ENCODE peak calls at places on chromosome X, in eight cellular contexts. K is lung, G is left ventricle myocardium inferior, A is upper lobe of left lung, H is adrenal gland, C is fibroblast of lung, I is AG09309, L is psoas muscle. E is an unnamed sample.

GRCh38 chrX:119516157-119516702 is 48.0 kb downstream of the SLC25A5 start:
- DNase-seq in K (no peak), L (no peak), A (peak; percentile 35), G (no peak), I (no peak), C (peak; percentile 53), H (peak; percentile 22), E (peak; percentile 37)

GRCh38 chrX:51614353-51614752 is 4.4 kb downstream of the CENPVL3 start:
- DNase-seq in A (no peak), C (peak; percentile 48), G (no peak), I (peak; percentile 11), L (no peak), H (no peak), K (no peak), E (no peak)

GRCh38 chrX:11341274-11342256 is 48.4 kb downstream of the AMELX start:
- DNase-seq in C (peak; percentile 83), K (peak; percentile 56), G (peak; percentile 48), H (peak; percentile 46), A (peak; percentile 40), L (peak; percentile 67), I (peak; percentile 59), E (peak; percentile 77)

GRCh38 chrX:131739823-131740222 is 195.9 kb downstream of the OR13H1 start:
- DNase-seq in H (no peak), A (no peak), G (no peak), C (no peak), L (no peak), K (no peak), I (no peak), E (no peak)

GRCh38 chrX:11757729-11758399 is at the start of gene MSL3:
- DNase-seq in A (peak; percentile 54), H (peak; percentile 74), I (no peak), L (peak; percentile 78), G (peak; percentile 58), C (peak; percentile 73), K (peak; percentile 53), E (peak; percentile 87)

GRCh38 chrX:23883737-23884354 is 23.9 kb downstream of the APOO start:
- DNase-seq in L (no peak), I (no peak), A (no peak), C (peak; percentile 81), K (no peak), G (no peak), H (no peak), E (no peak)

GRCh38 chrX:5458300-5458699 is 770.4 kb downstream of the NLGN4X start:
- DNase-seq in G (no peak), K (no peak), L (no peak), H (no peak), I (no peak), C (no peak), A (no peak), E (no peak)

GRCh38 chrX:119055650-119056049 is 17.1 kb upstream of the CT47C1 start:
- DNase-seq in L (no peak), K (no peak), I (no peak), G (peak; percentile 17), H (no peak), A (no peak), C (peak; percentile 21), E (peak; percentile 72)

GRCh38 chrX:68852046-68852445 is 23.2 kb downstream of the EFNB1 start:
- DNase-seq in G (no peak), A (no peak), I (no peak), C (no peak), K (no peak), L (no peak), H (no peak), E (no peak)

GRCh38 chrX:3142259-3143042 is 101.2 kb downstream of the ARSF start:
- DNase-seq in H (no peak), A (no peak), G (no peak), K (no peak), C (no peak), L (no peak), I (no peak), E (no peak)

GRCh38 chrX:3145716-3146115 is 104.4 kb downstream of the ARSF start:
- DNase-seq in I (no peak), G (no peak), H (no peak), C (no peak), L (no peak), K (no peak), A (no peak), E (no peak)

GRCh38 chrX:3144651-3145050 is 103.4 kb downstream of the ARSF start:
- DNase-seq in K (no peak), H (no peak), G (no peak), L (no peak), C (no peak), I (no peak), A (no peak), E (no peak)

GRCh38 chrX:3141031-3141430 is 99.8 kb downstream of the ARSF start:
- DNase-seq in H (no peak), L (no peak), C (peak; percentile 72), A (no peak), I (no peak), K (no peak), G (no peak), E (no peak)

DNA sequence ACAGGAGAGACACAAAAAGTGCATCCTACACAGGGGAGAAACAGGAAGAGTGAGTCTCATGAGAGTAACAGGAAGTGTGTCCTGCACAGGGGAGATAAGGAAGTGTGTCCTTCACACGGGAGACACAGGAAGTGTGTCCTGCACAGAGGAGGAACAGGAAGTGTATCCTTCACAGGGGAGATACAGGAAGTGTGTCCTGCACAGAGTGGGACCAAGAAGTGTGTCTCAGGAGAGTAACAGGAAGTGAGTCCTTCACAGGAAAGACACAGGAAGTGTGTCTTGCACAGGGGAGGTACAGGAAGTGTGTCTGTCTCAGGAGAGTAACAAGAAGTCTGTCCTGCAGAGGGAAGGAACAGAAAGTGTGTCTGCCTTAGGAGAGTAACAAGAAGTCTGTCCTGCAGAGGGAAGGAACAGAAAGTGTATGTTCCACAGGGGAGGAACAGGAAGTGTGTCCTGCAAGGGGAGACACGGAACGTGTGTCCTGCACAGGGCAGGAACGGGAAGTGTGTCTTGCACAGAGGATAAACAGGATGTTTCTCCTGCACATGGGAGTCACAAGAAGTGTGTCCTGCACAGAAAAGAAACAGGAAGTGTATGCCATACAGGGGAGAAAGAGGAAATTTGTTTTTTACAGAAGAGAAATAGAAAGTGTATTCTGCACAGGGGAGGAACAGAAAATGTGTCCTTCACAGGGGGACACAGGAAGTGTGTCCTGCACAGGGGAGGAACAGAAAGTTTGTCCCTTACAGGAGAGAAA is 102.0 kb downstream of the ARSF start:
- DNase-seq in I (no peak), L (no peak), A (no peak), G (no peak), K (no peak), C (no peak), H (no peak), E (no peak)
- H3K4me3 ChIP-seq in I (no peak overlapping the region), L (no peak overlapping the region), A (no peak overlapping the region), G (no peak overlapping the region), K (no peak overlapping the region), C (no peak overlapping the region), H (no peak overlapping the region), E (no peak overlapping the region)

GRCh38 chrX:102154900-102155805 is 624 bp downstream of the BEX5 start:
- DNase-seq in K (peak; percentile 28), L (no peak), I (no peak), A (peak; percentile 21), G (no peak), C (no peak), H (no peak), E (no peak)

GRCh38 chrX:102155806-102156179 is at the start of gene BEX5:
- DNase-seq in K (peak; percentile 64), A (peak; percentile 77), G (peak; percentile 28), H (peak; percentile 46), C (no peak), I (no peak), L (peak; percentile 40), E (peak; percentile 65)

DNA sequence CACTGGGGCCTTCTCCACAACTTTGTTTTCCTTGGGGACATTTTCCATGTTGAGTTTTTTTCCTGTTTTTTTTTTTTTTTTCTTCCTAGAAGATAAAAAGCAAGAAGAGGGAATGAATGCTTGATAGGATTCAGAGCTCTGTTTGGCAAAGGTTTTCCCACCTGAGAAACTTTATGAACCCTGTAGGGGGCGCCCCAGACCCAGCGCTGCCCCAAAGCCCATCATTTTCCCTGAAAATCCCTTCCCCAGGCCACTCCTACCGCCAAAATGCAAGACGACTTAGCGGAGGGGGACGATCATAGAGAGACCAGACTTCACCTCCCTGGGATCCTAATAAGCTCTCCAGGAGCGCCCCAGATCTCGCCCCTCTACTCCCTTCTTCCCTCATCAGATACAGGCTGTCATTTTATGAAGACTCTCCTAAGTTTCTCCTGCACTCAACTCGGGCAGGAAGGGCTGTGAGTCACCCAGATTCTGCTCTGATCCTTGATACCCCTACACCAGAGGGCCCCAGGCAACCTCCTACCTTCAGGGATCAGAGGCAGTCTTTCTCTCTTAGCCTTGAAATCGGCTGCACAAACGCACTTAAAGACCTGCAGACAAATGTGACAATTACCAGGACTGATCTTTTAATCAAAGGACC is 1.4 kb downstream of the BEX5 start:
- DNase-seq in H (no peak), G (no peak), A (no peak), L (no peak), K (no peak), I (no peak), C (no peak), E (no peak)
- H3K4me3 ChIP-seq in H (no peak overlapping the region), G (no peak overlapping the region), A (peak overlapping the region; percentile 47), L (no peak overlapping the region), K (no peak overlapping the region), I (no peak overlapping the region), C (no peak overlapping the region), E (no peak overlapping the region)

DNA sequence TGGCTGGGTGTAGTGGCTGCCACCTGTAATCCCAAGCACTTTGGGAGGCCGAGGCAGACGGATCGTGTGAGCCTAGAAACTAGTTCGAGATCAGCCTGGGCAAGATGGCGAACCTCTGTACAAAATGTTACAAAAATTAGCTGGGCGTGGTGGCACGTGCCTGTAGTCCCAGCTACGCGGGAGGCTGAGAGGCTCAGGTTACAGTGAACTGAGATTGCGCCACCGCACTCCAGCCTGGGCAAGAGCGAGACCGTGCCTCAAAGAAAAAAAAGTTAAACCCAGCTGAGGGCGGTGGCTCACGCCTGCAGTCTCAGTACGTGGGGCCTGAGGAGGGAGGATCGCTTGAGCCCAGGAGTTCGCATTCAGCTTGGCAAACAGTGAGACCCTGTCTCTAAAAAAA is 1.1 kb downstream of the TKTL1 start:
- DNase-seq in G (no peak), K (no peak), L (no peak), A (no peak), I (no peak), C (no peak), H (no peak), E (no peak)
- H3K4me3 ChIP-seq in G (no peak overlapping the region), K (no peak overlapping the region), L (no peak overlapping the region), A (no peak overlapping the region), I (no peak overlapping the region), C (no peak overlapping the region), H (no peak overlapping the region), E (no peak overlapping the region)

GRCh38 chrX:78945186-78945912 is at the start of gene P2RY10:
- DNase-seq in A (no peak), I (no peak), C (no peak), K (no peak), G (no peak), L (no peak), H (no peak), E (no peak)
- H3K4me3 ChIP-seq in A (no peak within 1 kb of the TSS), I (no peak within 1 kb of the TSS), C (no peak within 1 kb of the TSS), K (no peak within 1 kb of the TSS), G (no peak within 1 kb of the TSS), L (no peak within 1 kb of the TSS), H (no peak within 1 kb of the TSS), E (no peak within 1 kb of the TSS)